ENCODE peak calls at places on chromosome 21, in nine cellular contexts. M is tibial nerve, Q is retinal pigment epithelial cell, U is uterus, Z is nephron progenitor cell, R is fibroblast of pulmonary artery, V is Calu3, E is GM10248, O is mesothelial cell of epicardium. X is an unnamed sample.

GRCh38 chr21:41941941-41942340 is 11.9 kb downstream of the C2CD2 start:
- DNase-seq in M (no peak), Q (no peak), U (no peak), Z (no peak), R (no peak), V (no peak), E (no peak), O (no peak), X (no peak)

GRCh38 chr21:28436286-28436932 is 556.3 kb downstream of the LTN1 start:
- DNase-seq in M (no peak), Q (no peak), U (peak; percentile 81), Z (no peak), R (peak; percentile 65), V (no peak), E (no peak), O (no peak), X (no peak)

GRCh38 chr21:28431022-28431421 is 561.7 kb downstream of the LTN1 start:
- DNase-seq in M (no peak), Q (no peak), U (no peak), Z (no peak), R (no peak), V (no peak), E (no peak), O (no peak), X (no peak)

GRCh38 chr21:24011087-24011486 is 1596.2 kb downstream of the MRPL39 start:
- DNase-seq in M (no peak), Q (no peak), U (no peak), Z (no peak), R (no peak), V (no peak), E (no peak), O (no peak), X (no peak)

GRCh38 chr21:26977741-26978140 is 10.9 kb upstream of the ADAMTS5 start:
- DNase-seq in M (no peak), Q (no peak), U (no peak), Z (no peak), R (no peak), V (no peak), E (no peak), O (no peak), X (no peak)

GRCh38 chr21:16046625-16047340 is 317.0 kb downstream of the USP25 start:
- DNase-seq in M (no peak), Q (no peak), U (no peak), Z (no peak), R (no peak), V (no peak), E (no peak), O (no peak), X (no peak)

GRCh38 chr21:18384771-18385170 is 18.8 kb downstream of the TMPRSS15 start:
- DNase-seq in M (no peak), Q (no peak), U (no peak), Z (no peak), R (peak; percentile 4), V (no peak), E (no peak), O (no peak), X (no peak)

GRCh38 chr21:43374228-43374885 is 52.6 kb downstream of the SIK1 start:
- DNase-seq in M (no peak), Q (no peak), U (no peak), Z (no peak), R (no peak), V (no peak), E (no peak), O (no peak), X (no peak)

GRCh38 chr21:17784604-17785402 is 34.4 kb downstream of the C21orf91 start:
- DNase-seq in M (no peak), Q (no peak), U (no peak), Z (no peak), R (no peak), V (no peak), E (peak; percentile 37), O (no peak), X (no peak)

GRCh38 chr21:35077975-35078374 is 28.9 kb upstream of the RUNX1 start:
- DNase-seq in M (no peak), Q (no peak), U (no peak), Z (no peak), R (no peak), V (no peak), E (no peak), O (no peak), X (no peak)

GRCh38 chr21:17270234-17270633 is 242.6 kb upstream of the CXADR start:
- DNase-seq in M (peak; percentile 24), Q (peak; percentile 12), U (peak; percentile 82), Z (no peak), R (peak; percentile 73), V (no peak), E (no peak), O (no peak), X (no peak)

GRCh38 chr21:24310780-24311179 is 1296.5 kb downstream of the MRPL39 start:
- DNase-seq in M (no peak), Q (no peak), U (no peak), Z (no peak), R (no peak), V (no peak), E (no peak), O (no peak), X (no peak)

GRCh38 chr21:31471865-31472264 is 127.8 kb upstream of the TIAM1 start:
- DNase-seq in M (no peak), Q (no peak), U (no peak), Z (no peak), R (no peak), V (no peak), E (no peak), O (no peak), X (no peak)

GRCh38 chr21:32412162-32412997 is at the start of gene EVA1C:
- DNase-seq in M (peak; percentile 49), Q (no peak), U (peak; percentile 82), Z (peak; percentile 57), R (peak; percentile 77), V (peak; percentile 34), E (no peak), O (peak; percentile 37), X (peak; percentile 86)

GRCh38 chr21:25848309-25848708 is 113.5 kb downstream of the GABPA start:
- DNase-seq in M (no peak), Q (no peak), U (no peak), Z (no peak), R (no peak), V (no peak), E (no peak), O (no peak), X (no peak)

GRCh38 chr21:45926281-45926680 is 55.3 kb upstream of the COL6A1 start:
- DNase-seq in M (no peak), Q (no peak), U (no peak), Z (no peak), R (no peak), V (no peak), E (no peak), O (no peak), X (no peak)
- TF ChIP-seq CTCF in M (no peak), Q (peak; percentile 7), U (peak; percentile 7), Z (no peak), R (peak; percentile 10), V (no peak), E (no peak), O (no peak), X (peak; percentile 63)

GRCh38 chr21:36973986-36974850 is 7.7 kb upstream of the HLCS start:
- DNase-seq in M (no peak), Q (no peak), U (no peak), Z (no peak), R (no peak), V (no peak), E (no peak), O (no peak), X (no peak)

GRCh38 chr21:36976228-36976627 is 9.8 kb upstream of the HLCS start:
- DNase-seq in M (no peak), Q (no peak), U (no peak), Z (no peak), R (no peak), V (no peak), E (no peak), O (no peak), X (no peak)

GRCh38 chr21:36974851-36975192 is 8.4 kb upstream of the HLCS start:
- DNase-seq in M (no peak), Q (no peak), U (no peak), Z (no peak), R (no peak), V (no peak), E (no peak), O (no peak), X (no peak)

GRCh38 chr21:36980280-36981048 is 14.0 kb upstream of the HLCS start:
- DNase-seq in M (no peak), Q (no peak), U (peak; percentile 19), Z (peak; percentile 43), R (no peak), V (peak; percentile 31), E (peak; percentile 26), O (no peak), X (peak; percentile 83)

GRCh38 chr21:36976882-36977651 is 10.6 kb upstream of the HLCS start:
- DNase-seq in M (no peak), Q (no peak), U (peak; percentile 46), Z (no peak), R (peak; percentile 87), V (peak; percentile 48), E (peak; percentile 59), O (no peak), X (peak; percentile 71)
- TF ChIP-seq CTCF in M (peak; percentile 63), Q (peak; percentile 82), U (peak; percentile 70), Z (peak; percentile 62), R (peak; percentile 88), V (peak; percentile 30), E (peak; percentile 75), O (peak; percentile 64), X (peak; percentile 91)

GRCh38 chr21:44761011-44761729 is 40.5 kb downstream of the UBE2G2 start:
- DNase-seq in M (no peak), Q (no peak), U (no peak), Z (peak; percentile 37), R (no peak), V (peak; percentile 47), E (no peak), O (no peak), X (peak; percentile 87)
- TF ChIP-seq CTCF in M (no peak), Q (peak; percentile 48), U (no peak), Z (peak; percentile 51), R (peak; percentile 20), V (no peak), E (no peak), O (peak; percentile 23), X (peak; percentile 87)

GRCh38 chr21:44495641-44496040 is 40.3 kb downstream of the LRRC3 start:
- DNase-seq in M (no peak), Q (no peak), U (no peak), Z (no peak), R (no peak), V (no peak), E (no peak), O (no peak), X (no peak)

GRCh38 chr21:44497641-44498243 is 42.3 kb downstream of the KRTAP10-1 start:
- DNase-seq in M (no peak), Q (no peak), U (no peak), Z (no peak), R (peak; percentile 18), V (no peak), E (no peak), O (no peak), X (no peak)

GRCh38 chr21:44494956-44495355 is 39.6 kb downstream of the LRRC3 start:
- DNase-seq in M (no peak), Q (no peak), U (no peak), Z (no peak), R (no peak), V (no peak), E (no peak), O (no peak), X (no peak)

GRCh38 chr21:44496900-44497550 is 41.7 kb downstream of the LRRC3 start:
- DNase-seq in M (no peak), Q (no peak), U (no peak), Z (no peak), R (no peak), V (no peak), E (no peak), O (no peak), X (peak; percentile 61)

GRCh38 chr21:44496196-44496899 is 41.0 kb downstream of the LRRC3 start:
- DNase-seq in M (no peak), Q (no peak), U (no peak), Z (no peak), R (no peak), V (no peak), E (no peak), O (no peak), X (no peak)
- TF ChIP-seq CTCF in M (no peak), Q (no peak), U (no peak), Z (no peak), R (no peak), V (no peak), E (no peak), O (no peak), X (no peak)